ENCODE peak calls at places on chromosomes 16 and 17, in six cellular contexts. Q is HAP-1, Z is K562, B is adrenal gland, M is psoas muscle, Y is WERI-Rb-1. D is an unnamed sample. For H3K9me3, the result is how much of the 10 kb centered on the place peaks cover.

GRCh38 chr17:35051579-35052239 is 11.8 kb downstream of the RFFL start:
- DNase-seq in B (no peak), M (no peak), Z (no peak), Y (no peak), Q (no peak), D (no peak)

GRCh38 chr17:10614536-10615155 is 42.5 kb downstream of the MYH3 start:
- DNase-seq in B (no peak), M (peak), Y (peak), Q (peak), Z (peak), D (peak)

GRCh38 chr17:36602030-36602737 is 801 bp downstream of the MRM1 start:
- DNase-seq in M (peak), Y (no peak), Q (peak), B (no peak), Z (peak), D (peak)

GRCh38 chr17:75652341-75652740 is 14.6 kb downstream of the RECQL5 start:
- DNase-seq in Y (no peak), Q (no peak), M (no peak), B (no peak), Z (no peak), D (no peak)

GRCh38 chr16:30092373-30093010 is 768 bp upstream of the TBX6 start:
- DNase-seq in Y (peak), Z (peak), B (peak), Q (peak), M (peak), D (peak)

GRCh38 chr17:27466376-27466747 is 10.1 kb downstream of the KSR1 start:
- DNase-seq in Z (no peak), Q (no peak), Y (no peak), M (no peak), B (no peak), D (no peak)

GRCh38 chr17:7307686-7308624 is 527 bp downstream of the EIF5A start:
- DNase-seq in M (peak), Y (peak), Z (peak), Q (peak), B (peak), D (no peak)

GRCh38 chr16:53089434-53090270 is 34.9 kb downstream of the CHD9 start:
- DNase-seq in B (no peak), Y (no peak), M (no peak), Z (no peak), Q (no peak), D (no peak)

GRCh38 chr16:68948230-68948910 is 105.0 kb downstream of the TANGO6 start:
- DNase-seq in B (no peak), M (no peak), Z (no peak), Y (no peak), Q (no peak), D (no peak)

GRCh38 chr17:80967404-80967872 is 24.2 kb upstream of the CHMP6 start:
- DNase-seq in Q (no peak), B (no peak), Y (no peak), Z (no peak), M (peak), D (no peak)

GRCh38 chr17:27293359-27293897 is 486 bp upstream of the WSB1 start:
- DNase-seq in Y (no peak), Z (peak), M (no peak), B (peak), Q (no peak), D (no peak)

GRCh38 chr16:71507061-71507460 is 17.9 kb upstream of the ZNF19 start:
- DNase-seq in Y (no peak), Z (no peak), B (no peak), M (no peak), Q (no peak), D (no peak)

GRCh38 chr17:72631568-72631967 is 460.9 kb downstream of the SLC39A11 start:
- DNase-seq in M (no peak), Z (no peak), B (no peak), Q (no peak), Y (no peak), D (no peak)

GRCh38 chr16:27748868-27749546 is 199.1 kb downstream of the KATNIP start:
- DNase-seq in Y (peak), M (no peak), B (no peak), Q (peak), Z (peak), D (peak)

GRCh38 chr17:39952665-39953470 is 9.9 kb upstream of the GSDMA start:
- DNase-seq in Y (peak), Z (peak), M (peak), Q (peak), B (peak), D (peak)

GRCh38 chr17:5680766-5681165 is 96.5 kb upstream of the NLRP1 start:
- DNase-seq in B (no peak), M (no peak), Q (no peak), Y (no peak), Z (no peak), D (peak)
- H3K4me3 ChIP-seq in B (no peak), M (no peak), Q (no peak), Y (no peak), Z (no peak), D (no peak)

GRCh38 chr16:35447010-35447558 is 1987.7 kb downstream of the TP53TG3F start:
- DNase-seq in M (no peak), Y (no peak), B (no peak), Q (no peak), Z (no peak), D (no peak)

GRCh38 chr16:35452471-35452870 is 1993.1 kb downstream of the TP53TG3F start:
- DNase-seq in Q (no peak), M (no peak), B (no peak), Y (no peak), Z (no peak), D (no peak)

GRCh38 chr16:35450648-35451047 is 1991.2 kb downstream of the TP53TG3F start:
- DNase-seq in M (no peak), Q (no peak), Y (no peak), B (no peak), Z (no peak), D (no peak)

GRCh38 chr16:35449663-35450062 is 1990.3 kb downstream of the TP53TG3F start:
- DNase-seq in Y (no peak), M (no peak), Q (no peak), Z (no peak), B (no peak), D (no peak)
- H3K9me3 ChIP-seq in Y (under half), M (under half), Q (under half), Z (under half), B (under half), D (under half)

DNA sequence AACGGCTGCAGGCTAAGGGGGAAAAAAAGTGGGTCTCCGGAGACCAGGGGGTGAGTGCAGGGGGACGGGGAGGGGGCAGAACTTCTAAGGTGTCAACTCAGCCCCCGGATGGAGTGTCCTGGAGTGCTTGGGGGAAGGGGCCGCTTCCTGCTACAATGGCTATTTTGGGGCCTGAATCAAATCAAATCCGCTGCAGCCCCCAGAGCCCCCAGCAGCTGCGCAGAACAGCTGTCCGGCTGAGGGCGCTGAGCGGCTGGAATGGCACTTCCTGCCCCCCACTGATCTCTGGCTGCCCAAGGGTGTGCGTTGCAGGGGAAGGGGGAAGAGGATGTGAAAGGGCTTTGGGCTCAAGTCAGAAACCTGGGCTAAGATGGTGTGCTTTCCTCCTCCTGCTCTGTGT is 24.2 kb upstream of the PHB1 start:
- DNase-seq in M (no peak), B (no peak), Z (no peak), Y (no peak), Q (no peak), D (peak)
- H3K4me3 ChIP-seq in M (no peak), B (no peak), Z (no peak), Y (no peak), Q (no peak), D (no peak)

GRCh38 chr16:35651841-35652240 is 2192.4 kb downstream of the TP53TG3F start:
- DNase-seq in M (no peak), Q (no peak), B (no peak), Y (no peak), Z (no peak), D (no peak)
- H3K9me3 ChIP-seq in M (under half), Q (under half), B (under half), Y (under half), Z (under half), D (under half)

GRCh38 chr16:2035431-2036199 is 8.9 kb downstream of the NHERF2 start:
- DNase-seq in Z (no peak), B (no peak), Y (no peak), Q (no peak), M (no peak), D (peak)
- H3K4me3 ChIP-seq in Z (no peak), B (no peak), Y (no peak), Q (no peak), M (peak), D (no peak)

GRCh38 chr17:64741924-64742670 is 80.0 kb upstream of the SMURF2 start:
- DNase-seq in M (peak), B (no peak), Z (no peak), Q (no peak), Y (no peak), D (no peak)
- H3K9me3 ChIP-seq in M (under half), B (under half), Z (under half), Q (under half), Y (under half), D (under half)

DNA sequence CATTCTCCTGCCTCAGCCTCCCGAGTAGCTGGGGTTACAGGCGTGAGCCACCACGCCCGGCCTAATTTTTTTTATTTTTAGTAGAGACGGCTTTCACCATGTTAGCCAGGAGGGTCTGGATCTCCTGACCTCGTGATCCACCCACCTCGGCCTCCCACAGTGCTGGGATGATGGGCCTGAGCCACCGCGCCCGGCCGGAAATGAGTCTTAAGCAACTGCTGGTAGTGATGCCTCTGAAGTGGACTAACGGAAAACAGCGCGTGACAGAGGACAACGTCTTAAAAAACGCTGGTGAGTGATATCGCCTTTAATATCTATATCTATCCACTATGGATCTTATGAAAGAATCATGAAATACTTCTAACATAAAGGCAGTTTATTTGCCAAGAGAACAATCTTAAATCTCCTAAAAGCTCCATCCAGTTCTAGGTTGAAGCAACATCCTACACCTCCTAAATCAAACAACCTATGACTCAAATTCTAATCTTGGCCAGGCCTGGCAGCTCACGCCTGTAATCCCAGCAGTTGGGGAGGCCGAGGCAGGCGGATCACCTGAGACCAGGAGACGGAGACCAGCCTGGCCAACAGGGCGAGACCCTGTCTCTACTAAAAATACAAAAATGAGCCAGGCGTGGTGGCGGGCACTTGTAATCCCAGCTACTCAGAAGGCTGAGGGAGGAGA is 69.8 kb downstream of the NXN start:
- DNase-seq in Q (no peak), B (no peak), Z (peak), M (peak), Y (no peak), D (no peak)
- H3K4me3 ChIP-seq in Q (no peak), B (no peak), Z (no peak), M (no peak), Y (no peak), D (no peak)

GRCh38 chr16:910181-910580 is 60.6 kb downstream of the LMF1 start:
- DNase-seq in Z (no peak), M (no peak), B (no peak), Y (no peak), Q (no peak), D (no peak)

GRCh38 chr16:911604-912321 is 59.0 kb downstream of the LMF1 start:
- DNase-seq in Z (no peak), M (no peak), B (no peak), Q (no peak), Y (no peak), D (no peak)

GRCh38 chr16:912322-912683 is 58.5 kb downstream of the LMF1 start:
- DNase-seq in Q (no peak), M (no peak), Z (no peak), Y (no peak), B (no peak), D (no peak)

GRCh38 chr16:909281-910000 is 61.3 kb downstream of the LMF1 start:
- DNase-seq in Z (no peak), Y (no peak), Q (no peak), B (no peak), M (peak), D (no peak)

GRCh38 chr16:911101-911500 is 59.7 kb downstream of the LMF1 start:
- DNase-seq in Z (no peak), Y (no peak), M (no peak), Q (no peak), B (no peak), D (no peak)
- H3K9me3 ChIP-seq in Z (under half), Y (under half), M (under half), Q (under half), B (under half), D (under half)

GRCh38 chr17:82215972-82216300 is 3.3 kb upstream of the CCDC57 start:
- DNase-seq in Z (no peak), B (no peak), Y (no peak), M (no peak), Q (no peak), D (no peak)
- H3K4me3 ChIP-seq in Z (no peak), B (no peak), Y (no peak), M (no peak), Q (no peak), D (no peak)

GRCh38 chr16:35714665-35715064 is 2255.3 kb downstream of the TP53TG3F start:
- DNase-seq in Q (no peak), B (no peak), Z (no peak), M (no peak), Y (no peak), D (no peak)
- H3K9me3 ChIP-seq in Q (under half), B (under half), Z (under half), M (under half), Y (under half), D (under half)

D was measured in Caco-2.